ENCODE peak calls at places on chromosomes 5 and 9, in eight cellular contexts. D is endothelial cell, L is adipocyte, V is GM23248, K is NCI-H526, N is activated T-helper 1 cell treated with Interleukin-2 at 50 U/mL for 16 hours, G is neural progenitor cell, F is A172. A is an unnamed sample.

GRCh38 chr5:127567026-127567768 is 49.8 kb downstream of the PRRC1 start:
- DNase-seq in D (no peak), L (no peak), V (no peak), K (no peak), N (no peak), G (no peak), F (no peak), A (no peak)

GRCh38 chr5:10530601-10531320 is 33.1 kb upstream of the ANKRD33B start:
- DNase-seq in D (no peak), L (no peak), V (no peak), K (no peak), N (no peak), G (no peak), F (no peak), A (no peak)

GRCh38 chr9:87498046-87498815 is 564 bp downstream of the DAPK1 start:
- DNase-seq in D (peak; percentile 74), L (peak; percentile 84), V (peak; percentile 34), K (peak; percentile 28), N (no peak), G (peak; percentile 83), F (peak; percentile 20), A (no peak)

GRCh38 chr9:89532944-89533343 is 35.0 kb upstream of the SEMA4D start:
- DNase-seq in D (no peak), L (no peak), V (no peak), K (no peak), N (no peak), G (no peak), F (no peak), A (no peak)

GRCh38 chr5:54007822-54008777 is 302.3 kb downstream of the ARL15 start:
- DNase-seq in D (no peak), L (peak; percentile 67), V (peak; percentile 67), K (no peak), N (no peak), G (no peak), F (peak; percentile 5), A (no peak)

GRCh38 chr5:107431998-107432397 is 238.7 kb downstream of the EFNA5 start:
- DNase-seq in D (no peak), L (peak; percentile 66), V (peak; percentile 58), K (no peak), N (no peak), G (no peak), F (peak; percentile 45), A (peak; percentile 26)

GRCh38 chr5:108998216-108998615 is 250.5 kb downstream of the FER start:
- DNase-seq in D (no peak), L (no peak), V (no peak), K (no peak), N (no peak), G (no peak), F (no peak), A (no peak)

GRCh38 chr5:11046160-11046559 is 285.1 kb upstream of the DAP start:
- DNase-seq in D (no peak), L (peak; percentile 52), V (peak; percentile 9), K (no peak), N (no peak), G (peak; percentile 44), F (no peak), A (peak; percentile 11)

GRCh38 chr9:108162664-108163063 is 673.1 kb upstream of the KLF4 start:
- DNase-seq in D (no peak), L (peak; percentile 85), V (peak; percentile 92), K (no peak), N (no peak), G (no peak), F (peak; percentile 87), A (peak; percentile 91)

GRCh38 chr5:73981696-73982095 is 355.7 kb downstream of the ARHGEF28 start:
- DNase-seq in D (no peak), L (no peak), V (no peak), K (no peak), N (no peak), G (no peak), F (no peak), A (no peak)

GRCh38 chr5:138610468-138611294 is 35.5 kb upstream of the HSPA9 start:
- DNase-seq in D (peak; percentile 23), L (no peak), V (peak; percentile 16), K (no peak), N (no peak), G (peak; percentile 50), F (no peak), A (no peak)

GRCh38 chr9:134318941-134319305 is 7.3 kb upstream of the RXRA start:
- DNase-seq in D (no peak), L (no peak), V (no peak), K (no peak), N (no peak), G (no peak), F (no peak), A (no peak)

GRCh38 chr5:32767948-32768427 is 56.9 kb downstream of the NPR3 start:
- DNase-seq in D (no peak), L (peak; percentile 93), V (peak; percentile 99), K (no peak), N (no peak), G (no peak), F (peak; percentile 77), A (peak; percentile 97)

GRCh38 chr5:128513816-128514215 is 24.2 kb downstream of the FBN2 start:
- DNase-seq in D (no peak), L (no peak), V (no peak), K (no peak), N (no peak), G (no peak), F (no peak), A (no peak)

GRCh38 chr5:108028411-108028810 is 353.5 kb downstream of the FBXL17 start:
- DNase-seq in D (no peak), L (no peak), V (peak; percentile 32), K (no peak), N (no peak), G (peak; percentile 60), F (no peak), A (peak; percentile 25)

GRCh38 chr9:105647595-105648349 is 14.5 kb upstream of the TAL2 start:
- DNase-seq in D (no peak), L (no peak), V (no peak), K (peak; percentile 17), N (no peak), G (peak; percentile 34), F (peak; percentile 87), A (no peak)

GRCh38 chr9:135440620-135441019 is 39.0 kb upstream of the PPP1R26 start:
- DNase-seq in D (no peak), L (no peak), V (no peak), K (no peak), N (no peak), G (no peak), F (no peak), A (no peak)

GRCh38 chr5:179387151-179388110 is 42.2 kb upstream of the ADAMTS2 start:
- DNase-seq in D (no peak), L (no peak), V (no peak), K (no peak), N (no peak), G (no peak), F (no peak), A (no peak)

GRCh38 chr5:7405277-7405676 is 9.3 kb downstream of the ADCY2 start:
- DNase-seq in D (no peak), L (no peak), V (no peak), K (no peak), N (no peak), G (no peak), F (no peak), A (no peak)

GRCh38 chr9:17521456-17521855 is 57.4 kb upstream of the SH3GL2 start:
- DNase-seq in D (no peak), L (no peak), V (no peak), K (no peak), N (no peak), G (no peak), F (no peak), A (no peak)

A was measured in AG10803.